ENCODE peak calls at places on chromosomes 1 and 21, in eight cellular contexts. One of them, this sample, is unnamed.
A peak's percentile ranks its signal among the peaks of the same experiment; 100 is the strongest.

GRCh38 chr1:6075747-6076146 is 30.1 kb downstream of the KCNAB2 start:
- DNase-seq in endothelial cell: no peak
- DNase-seq in SK-N-DZ: no peak
- DNase-seq in HTR-8/SVneo: no peak
- DNase-seq in EH: peak; percentile 20
- DNase-seq in GM04503: no peak
- DNase-seq in anterior cingulate cortex: no peak
- DNase-seq in hypothalamus: no peak
- DNase-seq in this sample: no peak

GRCh38 chr1:907611-908451 is 15.9 kb upstream of the SAMD11 start:
- DNase-seq in endothelial cell: no peak
- DNase-seq in SK-N-DZ: peak; percentile 3
- DNase-seq in HTR-8/SVneo: no peak
- DNase-seq in EH: no peak
- DNase-seq in GM04503: no peak
- DNase-seq in anterior cingulate cortex: no peak
- DNase-seq in hypothalamus: no peak
- DNase-seq in this sample: no peak

GRCh38 chr1:158806909-158807601 is 24.1 kb upstream of the MNDA start:
- DNase-seq in endothelial cell: no peak
- DNase-seq in SK-N-DZ: no peak
- DNase-seq in HTR-8/SVneo: no peak
- DNase-seq in EH: no peak
- DNase-seq in GM04503: no peak
- DNase-seq in anterior cingulate cortex: no peak
- DNase-seq in hypothalamus: no peak
- DNase-seq in this sample: no peak

GRCh38 chr1:210635108-210635507 is 306.4 kb downstream of the HHAT start:
- DNase-seq in endothelial cell: no peak
- DNase-seq in SK-N-DZ: no peak
- DNase-seq in HTR-8/SVneo: no peak
- DNase-seq in EH: no peak
- DNase-seq in GM04503: no peak
- DNase-seq in anterior cingulate cortex: no peak
- DNase-seq in hypothalamus: no peak
- DNase-seq in this sample: no peak

GRCh38 chr1:208243851-208244583 is at the start of gene PLXNA2:
- DNase-seq in endothelial cell: peak; percentile 84
- DNase-seq in SK-N-DZ: peak; percentile 71
- DNase-seq in HTR-8/SVneo: peak; percentile 46
- DNase-seq in EH: peak; percentile 75
- DNase-seq in GM04503: no peak
- DNase-seq in anterior cingulate cortex: no peak
- DNase-seq in hypothalamus: peak; percentile 73
- DNase-seq in this sample: peak; percentile 48

GRCh38 chr1:203818399-203818798 is 23.0 kb downstream of the ZBED6 start:
- DNase-seq in endothelial cell: no peak
- DNase-seq in SK-N-DZ: no peak
- DNase-seq in HTR-8/SVneo: no peak
- DNase-seq in EH: no peak
- DNase-seq in GM04503: no peak
- DNase-seq in anterior cingulate cortex: no peak
- DNase-seq in hypothalamus: no peak
- DNase-seq in this sample: no peak

GRCh38 chr1:231515748-231516147 is 12.7 kb upstream of the TSNAX start:
- DNase-seq in endothelial cell: no peak
- DNase-seq in SK-N-DZ: no peak
- DNase-seq in HTR-8/SVneo: no peak
- DNase-seq in EH: no peak
- DNase-seq in GM04503: no peak
- DNase-seq in anterior cingulate cortex: no peak
- DNase-seq in hypothalamus: no peak
- DNase-seq in this sample: no peak

GRCh38 chr1:156657161-156657970 is 15.4 kb downstream of the BCAN start:
- DNase-seq in endothelial cell: peak; percentile 85
- DNase-seq in SK-N-DZ: peak; percentile 69
- DNase-seq in HTR-8/SVneo: peak; percentile 69
- DNase-seq in EH: peak; percentile 64
- DNase-seq in GM04503: no peak
- DNase-seq in anterior cingulate cortex: peak; percentile 59
- DNase-seq in hypothalamus: peak; percentile 84
- DNase-seq in this sample: peak; percentile 37

GRCh38 chr21:39000496-39000895 is 182.8 kb downstream of the PSMG1 start:
- DNase-seq in endothelial cell: peak; percentile 16
- DNase-seq in SK-N-DZ: no peak
- DNase-seq in HTR-8/SVneo: no peak
- DNase-seq in EH: no peak
- DNase-seq in GM04503: no peak
- DNase-seq in anterior cingulate cortex: no peak
- DNase-seq in hypothalamus: no peak
- DNase-seq in this sample: no peak

GRCh38 chr1:245972476-245972875 is 534.6 kb downstream of the SMYD3 start:
- DNase-seq in endothelial cell: no peak
- DNase-seq in SK-N-DZ: no peak
- DNase-seq in HTR-8/SVneo: no peak
- DNase-seq in EH: peak; percentile 15
- DNase-seq in GM04503: no peak
- DNase-seq in anterior cingulate cortex: no peak
- DNase-seq in hypothalamus: no peak
- DNase-seq in this sample: no peak

GRCh38 chr1:98314591-98314990 is 346.9 kb upstream of the SNX7 start:
- DNase-seq in endothelial cell: no peak
- DNase-seq in SK-N-DZ: no peak
- DNase-seq in HTR-8/SVneo: no peak
- DNase-seq in EH: no peak
- DNase-seq in GM04503: no peak
- DNase-seq in anterior cingulate cortex: no peak
- DNase-seq in hypothalamus: no peak
- DNase-seq in this sample: no peak

GRCh38 chr1:175195798-175196197 is 3.2 kb upstream of the KIAA0040 start:
- DNase-seq in endothelial cell: no peak
- DNase-seq in SK-N-DZ: no peak
- DNase-seq in HTR-8/SVneo: no peak
- DNase-seq in EH: no peak
- DNase-seq in GM04503: no peak
- DNase-seq in anterior cingulate cortex: no peak
- DNase-seq in hypothalamus: no peak
- DNase-seq in this sample: no peak